ENCODE peak calls at places on chromosomes 3 and 15, in five cellular contexts. One of them, this sample, is unnamed.

GRCh38 chr3:158794206-158794605 is 7.6 kb upstream of the MFSD1 start:
- DNase-seq in effector memory CD4-positive, alpha-beta T cell: no peak
- DNase-seq in stimulated activated CD4-positive, alpha-beta T cell treated with anti-CD3 and anti-CD28 coated beads, TNF-alpha, amount 100 ng/mL, for 1 hour: no peak
- DNase-seq in mucosa of gallbladder: no peak
- DNase-seq in astrocyte of the hippocampus: no peak
- DNase-seq in this sample: no peak

GRCh38 chr3:185402561-185402960 is 39.6 kb downstream of the MAP3K13 start:
- DNase-seq in astrocyte of the hippocampus: peak; percentile 85
- DNase-seq in effector memory CD4-positive, alpha-beta T cell: no peak
- DNase-seq in stimulated activated CD4-positive, alpha-beta T cell treated with anti-CD3 and anti-CD28 coated beads, TNF-alpha, amount 100 ng/mL, for 1 hour: no peak
- DNase-seq in mucosa of gallbladder: no peak
- DNase-seq in this sample: no peak

GRCh38 chr3:14391033-14391432 is 11.4 kb upstream of the SLC6A6 start:
- DNase-seq in astrocyte of the hippocampus: peak; percentile 61
- DNase-seq in mucosa of gallbladder: peak; percentile 59
- DNase-seq in effector memory CD4-positive, alpha-beta T cell: no peak
- DNase-seq in stimulated activated CD4-positive, alpha-beta T cell treated with anti-CD3 and anti-CD28 coated beads, TNF-alpha, amount 100 ng/mL, for 1 hour: no peak
- DNase-seq in this sample: no peak

GRCh38 chr15:65868546-65869126 is 655 bp upstream of the RAB11A start:
- DNase-seq in stimulated activated CD4-positive, alpha-beta T cell treated with anti-CD3 and anti-CD28 coated beads, TNF-alpha, amount 100 ng/mL, for 1 hour: no peak
- DNase-seq in astrocyte of the hippocampus: no peak
- DNase-seq in mucosa of gallbladder: no peak
- DNase-seq in effector memory CD4-positive, alpha-beta T cell: no peak
- DNase-seq in this sample: peak; percentile 59

GRCh38 chr3:187763850-187764648 is 18.8 kb upstream of the BCL6 start:
- DNase-seq in mucosa of gallbladder: no peak
- DNase-seq in astrocyte of the hippocampus: no peak
- DNase-seq in effector memory CD4-positive, alpha-beta T cell: no peak
- DNase-seq in stimulated activated CD4-positive, alpha-beta T cell treated with anti-CD3 and anti-CD28 coated beads, TNF-alpha, amount 100 ng/mL, for 1 hour: no peak
- DNase-seq in this sample: no peak

GRCh38 chr15:48644498-48644826 is 1.0 kb downstream of the FBN1 start:
- DNase-seq in mucosa of gallbladder: peak; percentile 19
- DNase-seq in effector memory CD4-positive, alpha-beta T cell: no peak
- DNase-seq in stimulated activated CD4-positive, alpha-beta T cell treated with anti-CD3 and anti-CD28 coated beads, TNF-alpha, amount 100 ng/mL, for 1 hour: no peak
- DNase-seq in astrocyte of the hippocampus: no peak
- DNase-seq in this sample: no peak

GRCh38 chr3:48456466-48456865 is 9.9 kb downstream of the ATRIP start:
- DNase-seq in astrocyte of the hippocampus: no peak
- DNase-seq in effector memory CD4-positive, alpha-beta T cell: no peak
- DNase-seq in mucosa of gallbladder: no peak
- DNase-seq in stimulated activated CD4-positive, alpha-beta T cell treated with anti-CD3 and anti-CD28 coated beads, TNF-alpha, amount 100 ng/mL, for 1 hour: no peak
- DNase-seq in this sample: no peak

GRCh38 chr3:145739926-145740325 is 421.1 kb downstream of the PLOD2 start:
- DNase-seq in mucosa of gallbladder: no peak
- DNase-seq in effector memory CD4-positive, alpha-beta T cell: no peak
- DNase-seq in stimulated activated CD4-positive, alpha-beta T cell treated with anti-CD3 and anti-CD28 coated beads, TNF-alpha, amount 100 ng/mL, for 1 hour: no peak
- DNase-seq in astrocyte of the hippocampus: peak; percentile 20
- DNase-seq in this sample: no peak

GRCh38 chr3:146464005-146464595 is 5.3 kb downstream of the PLSCR2 start:
- DNase-seq in astrocyte of the hippocampus: no peak
- DNase-seq in mucosa of gallbladder: no peak
- DNase-seq in stimulated activated CD4-positive, alpha-beta T cell treated with anti-CD3 and anti-CD28 coated beads, TNF-alpha, amount 100 ng/mL, for 1 hour: no peak
- DNase-seq in effector memory CD4-positive, alpha-beta T cell: no peak
- DNase-seq in this sample: no peak

This sample was measured in Kasumi-1.